ENCODE peak calls at places on chromosome 11, in eight cellular contexts. W is NCI-H1092, N is fibroblast of the aortic adventitia, D is fibroblast of lung, T is Right ventricle myocardium superior, S is T-helper 2 cell, Y is KG1, B is NCI-H748 treated with DMSO at 0.1 percent for 48 hours. V is an unnamed sample.

GRCh38 chr11:78202733-78203167 is 14.0 kb downstream of the USP35 start:
- DNase-seq in W (no peak), S (peak), B (no peak), Y (peak), T (no peak), D (no peak), N (no peak), V (no peak)

GRCh38 chr11:63906585-63906984 is 10.4 kb downstream of the RCOR2 start:
- DNase-seq in W (no peak), T (no peak), Y (no peak), S (peak), D (no peak), B (no peak), N (peak), V (no peak)

GRCh38 chr11:62324738-62325556 is 12.3 kb upstream of the ASRGL1 start:
- DNase-seq in D (no peak), Y (no peak), S (peak), W (peak), T (peak), N (peak), B (no peak), V (no peak)

GRCh38 chr11:67269401-67270255 is 3.4 kb downstream of the GRK2 start:
- DNase-seq in N (no peak), S (no peak), Y (peak), T (peak), B (no peak), D (no peak), W (no peak), V (no peak)

GRCh38 chr11:119742263-119742861 is 13.4 kb upstream of the NECTIN1 start:
- DNase-seq in D (peak), S (no peak), N (peak), B (no peak), W (no peak), T (no peak), Y (no peak), V (no peak)

GRCh38 chr11:43316451-43316850 is 4.7 kb downstream of the API5 start:
- DNase-seq in N (peak), T (no peak), D (peak), W (no peak), Y (no peak), B (no peak), S (peak), V (no peak)

GRCh38 chr11:18324381-18324780 is 2.0 kb downstream of the GTF2H1 start:
- DNase-seq in N (no peak), Y (no peak), T (no peak), D (no peak), B (no peak), S (no peak), W (no peak), V (no peak)

GRCh38 chr11:70595452-70595851 is 197.1 kb downstream of the CTTN start:
- DNase-seq in W (no peak), T (peak), D (peak), S (no peak), Y (no peak), B (no peak), N (no peak), V (no peak)

GRCh38 chr11:123608371-123608770 is 46.1 kb downstream of the SCN3B start:
- DNase-seq in D (no peak), W (no peak), Y (no peak), N (no peak), B (no peak), T (no peak), S (no peak), V (no peak)

GRCh38 chr11:134555510-134555909 is 143.5 kb upstream of the B3GAT1 start:
- DNase-seq in Y (no peak), B (no peak), D (no peak), T (no peak), W (no peak), S (no peak), N (no peak), V (no peak)

GRCh38 chr11:114162719-114163123 is 103.2 kb downstream of the ZBTB16 start:
- DNase-seq in T (peak), N (peak), B (peak), Y (no peak), D (peak), S (no peak), W (peak), V (peak)

GRCh38 chr11:91871791-91872190 is 352.8 kb upstream of the FAT3 start:
- DNase-seq in T (no peak), W (no peak), S (no peak), D (no peak), B (no peak), Y (no peak), N (no peak), V (no peak)

GRCh38 chr11:128341767-128342318 is 245.5 kb downstream of the ETS1 start:
- DNase-seq in D (no peak), T (no peak), B (no peak), N (no peak), S (peak), W (no peak), Y (no peak), V (no peak)

GRCh38 chr11:130908061-130908460 is 8.2 kb downstream of the SNX19 start:
- DNase-seq in T (no peak), W (no peak), D (no peak), Y (no peak), S (no peak), N (no peak), B (no peak), V (no peak)

GRCh38 chr11:16097543-16097942 is 258.8 kb downstream of the SOX6 start:
- DNase-seq in T (no peak), S (no peak), D (no peak), W (peak), B (peak), Y (no peak), N (no peak), V (no peak)

GRCh38 chr11:4495487-4495886 is 13.0 kb downstream of the OR52K1 start:
- DNase-seq in Y (no peak), W (no peak), D (no peak), B (no peak), T (no peak), S (no peak), N (peak), V (no peak)

GRCh38 chr11:47592276-47592675 is 1.9 kb downstream of the C1QTNF4 start:
- DNase-seq in W (no peak), Y (peak), S (no peak), N (no peak), B (no peak), T (no peak), D (no peak), V (no peak)

GRCh38 chr11:74524501-74524900 is 31.0 kb upstream of the LIPT2 start:
- DNase-seq in Y (no peak), W (no peak), T (no peak), B (no peak), S (no peak), D (no peak), N (no peak), V (no peak)

GRCh38 chr11:68878022-68878421 is 25.6 kb downstream of the MRPL21 start:
- DNase-seq in Y (no peak), D (no peak), N (no peak), B (no peak), S (no peak), T (no peak), W (no peak), V (no peak)

GRCh38 chr11:97909544-97910394 is 1111.0 kb upstream of the CNTN5 start:
- DNase-seq in T (no peak), B (no peak), D (peak), N (peak), W (no peak), S (no peak), Y (no peak), V (no peak)

GRCh38 chr11:93517611-93518010 is 25.6 kb downstream of the SMCO4 start:
- DNase-seq in D (no peak), N (no peak), Y (no peak), T (no peak), B (no peak), W (no peak), S (no peak), V (no peak)

GRCh38 chr11:65890324-65891179 is at the start of gene CCDC85B:
- DNase-seq in S (peak), N (peak), Y (peak), D (peak), B (peak), W (peak), T (peak), V (peak)

GRCh38 chr11:32870676-32871075 is 21.9 kb upstream of the QSER1 start:
- DNase-seq in W (no peak), D (no peak), N (no peak), T (no peak), Y (no peak), S (peak), B (peak), V (no peak)

GRCh38 chr11:64253481-64253880 is 2.2 kb downstream of the PLCB3 start:
- DNase-seq in T (no peak), D (no peak), S (no peak), B (no peak), W (no peak), N (no peak), Y (no peak), V (peak)

GRCh38 chr11:225734-226453 is 10.2 kb downstream of the SIRT3 start:
- DNase-seq in B (no peak), T (no peak), D (peak), S (no peak), Y (no peak), N (no peak), W (no peak), V (no peak)